ENCODE peak calls at places on chromosomes 2 and 18, in eight cellular contexts. L, R, E, D, O, V, Q and U are unnamed samples.

GRCh38 chr2:27988718-27989117 is 98.2 kb downstream of the BABAM2 start:
- DNase-seq in Q (no peak), E (no peak), O (no peak), L (no peak), D (no peak), V (no peak), R (no peak), U (no peak)

GRCh38 chr2:186882511-186883071 is 33.6 kb upstream of the ZSWIM2 start:
- DNase-seq in D (no peak), L (no peak), O (no peak), E (no peak), Q (no peak), V (peak; percentile 19), R (no peak), U (no peak)

GRCh38 chr2:9819551-9819950 is 23.7 kb upstream of the TAF1B start:
- DNase-seq in Q (no peak), E (no peak), R (no peak), D (no peak), O (no peak), L (no peak), V (no peak), U (no peak)

GRCh38 chr18:61569176-61569892 is 236.1 kb downstream of the CDH20 start:
- DNase-seq in R (peak; percentile 19), L (no peak), Q (no peak), D (no peak), O (peak; percentile 94), V (no peak), E (no peak), U (no peak)

GRCh38 chr2:237600205-237600846 is 9.8 kb upstream of the RAB17 start:
- DNase-seq in O (peak; percentile 84), L (no peak), R (peak; percentile 64), D (peak; percentile 69), E (no peak), V (no peak), Q (no peak), U (no peak)

GRCh38 chr2:66846887-66847286 is 412.0 kb downstream of the MEIS1 start:
- DNase-seq in O (no peak), R (no peak), Q (no peak), L (no peak), V (no peak), E (no peak), D (no peak), U (no peak)

GRCh38 chr2:197952540-197953202 is 148.3 kb downstream of the PLCL1 start:
- DNase-seq in V (no peak), R (no peak), O (no peak), Q (no peak), L (no peak), E (no peak), D (no peak), U (no peak)

GRCh38 chr18:10230072-10230471 is 224.4 kb upstream of the APCDD1 start:
- DNase-seq in E (no peak), D (no peak), R (no peak), L (no peak), Q (no peak), O (peak; percentile 92), V (no peak), U (no peak)

GRCh38 chr18:28115149-28115550 is 61.8 kb downstream of the CDH2 start:
- DNase-seq in E (no peak), D (no peak), V (no peak), L (no peak), R (no peak), Q (no peak), O (peak; percentile 87), U (no peak)

GRCh38 chr2:206708286-206708685 is 9.9 kb downstream of the DYTN start:
- DNase-seq in Q (no peak), V (no peak), E (no peak), D (no peak), O (no peak), R (no peak), L (no peak), U (no peak)

GRCh38 chr2:209473930-209474419 is 50.1 kb downstream of the MAP2 start:
- DNase-seq in Q (no peak), E (no peak), V (no peak), O (peak; percentile 94), L (no peak), R (no peak), D (no peak), U (peak; percentile 36)